ENCODE peak calls at places on chromosomes 12 and 14, in four cellular contexts. H is tibial artery, Z is left ventricle myocardium inferior, S is A549. U is an unnamed sample.

GRCh38 chr12:68844788-68845695 is 37.1 kb downstream of the MDM2 start:
- DNase-seq in Z (no peak), H (no peak), S (no peak), U (no peak)

GRCh38 chr14:94689985-94690400 is 77.8 kb downstream of the SERPINA3 start:
- DNase-seq in S (no peak), Z (no peak), H (no peak), U (no peak)

GRCh38 chr12:32983968-32984367 is 87.4 kb upstream of the PKP2 start:
- DNase-seq in S (no peak), Z (no peak), H (no peak), U (no peak)

GRCh38 chr12:12294215-12295005 is 27.6 kb upstream of the LRP6 start:
- DNase-seq in S (no peak), H (no peak), Z (no peak), U (no peak)

GRCh38 chr14:104202259-104203070 is 64.1 kb downstream of the KIF26A start:
- DNase-seq in S (no peak), Z (no peak), H (no peak), U (no peak)

GRCh38 chr12:68416826-68417225 is 84.7 kb upstream of the MDM1 start:
- DNase-seq in S (no peak), H (no peak), Z (no peak), U (no peak)

GRCh38 chr12:30989754-30990153 is 63.2 kb downstream of the TSPAN11 start:
- DNase-seq in S (peak; percentile 57), H (no peak), Z (peak; percentile 59), U (peak; percentile 44)

GRCh38 chr12:103333676-103334075 is 162.1 kb downstream of the C12orf42 start:
- DNase-seq in H (no peak), S (no peak), Z (no peak), U (no peak)

GRCh38 chr12:87270894-87271293 is 758.3 kb downstream of the C12orf50 start:
- DNase-seq in S (no peak), H (no peak), Z (no peak), U (no peak)

GRCh38 chr12:87266305-87266704 is 762.9 kb downstream of the C12orf50 start:
- DNase-seq in H (no peak), S (no peak), Z (no peak), U (no peak)
- TF ChIP-seq CTCF in H (no peak), S (peak; percentile 27), Z (no peak), U (peak; percentile 14)

GRCh38 chr14:92793709-92794546 is at the start of gene GOLGA5:
- DNase-seq in H (peak; percentile 99), Z (peak; percentile 98), S (peak; percentile 75), U (peak; percentile 99)
- TF ChIP-seq CTCF in H (no peak), Z (no peak), S (no peak), U (no peak)

GRCh38 chr14:24241829-24242443 is 487 bp downstream of the TINF2 start:
- DNase-seq in H (peak; percentile 73), Z (peak; percentile 91), S (peak; percentile 97), U (peak; percentile 92)
- TF ChIP-seq CTCF in H (peak; percentile 54), Z (peak; percentile 78), S (no peak), U (peak; percentile 63)

DNA sequence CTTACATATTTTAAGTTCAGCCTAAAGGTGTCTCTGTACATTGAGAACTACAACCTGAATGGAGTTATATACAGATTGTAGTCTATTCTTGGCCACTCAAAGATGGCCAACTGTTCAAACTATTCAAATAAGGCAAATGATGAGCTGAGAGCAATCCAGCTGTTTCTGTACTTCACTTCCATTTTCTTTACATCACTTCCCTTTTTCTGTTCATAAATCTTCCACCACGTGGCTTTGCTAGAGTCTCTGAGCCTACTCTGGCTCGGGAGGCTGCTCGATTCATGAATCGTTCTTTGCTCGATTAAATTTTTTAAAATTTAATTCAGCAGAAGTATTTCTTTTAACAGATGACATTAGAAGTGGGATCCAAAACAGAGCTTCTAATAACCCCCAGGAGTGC is 879.7 kb downstream of the GALC start:
- DNase-seq in S (no peak), Z (no peak), H (no peak), U (no peak)
- TF ChIP-seq CTCF in S (no peak), Z (no peak), H (no peak), U (peak; percentile 47)

GRCh38 chr12:3655331-3655900 is 97.5 kb downstream of the CRACR2A start:
- DNase-seq in Z (no peak), S (peak; percentile 23), H (no peak), U (peak; percentile 31)
- TF ChIP-seq CTCF in Z (peak; percentile 45), S (peak; percentile 22), H (no peak), U (no peak)

GRCh38 chr14:103057372-103058208 is at the start of gene CDC42BPB:
- DNase-seq in H (peak; percentile 94), Z (peak; percentile 89), S (peak; percentile 75), U (peak; percentile 92)

GRCh38 chr14:103058209-103059055 is 1.1 kb upstream of the CDC42BPB start:
- DNase-seq in Z (no peak), H (peak; percentile 69), S (no peak), U (no peak)

GRCh38 chr14:103061482-103061976 is 4.2 kb upstream of the CDC42BPB start:
- DNase-seq in Z (no peak), S (no peak), H (no peak), U (no peak)

GRCh38 chr14:103057028-103057371 is 349 bp downstream of the CDC42BPB start:
- DNase-seq in H (peak; percentile 69), S (no peak), Z (peak; percentile 40), U (no peak)

DNA sequence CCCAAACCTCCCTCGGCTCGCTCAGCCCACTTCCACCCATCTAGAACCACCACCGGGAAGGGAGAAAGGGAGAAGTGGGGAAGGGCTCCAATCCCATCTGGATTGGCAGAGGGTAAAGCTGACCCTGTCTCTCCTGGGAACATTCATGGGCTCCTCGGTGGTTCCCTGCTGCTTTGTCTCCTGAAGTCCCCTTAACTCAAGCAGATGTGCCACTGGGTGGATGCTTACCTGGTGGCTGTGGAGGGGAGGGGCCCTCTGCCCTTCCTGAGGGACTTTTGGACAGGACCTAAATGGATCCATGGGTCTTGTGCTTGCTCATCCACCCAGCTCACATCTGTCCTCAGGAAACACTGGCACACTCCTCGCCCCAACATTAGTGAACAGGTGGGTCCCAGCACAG is 2.2 kb upstream of the CDC42BPB start:
- DNase-seq in Z (no peak), H (no peak), S (no peak), U (no peak)
- TF ChIP-seq CTCF in Z (no peak), H (no peak), S (no peak), U (no peak)

GRCh38 chr14:59425322-59425945 is 39.7 kb downstream of the GPR135 start:
- DNase-seq in Z (peak; percentile 38), H (no peak), S (no peak), U (no peak)

GRCh38 chr14:59419383-59419782 is 45.8 kb downstream of the GPR135 start:
- DNase-seq in H (no peak), S (no peak), Z (no peak), U (no peak)

GRCh38 chr14:59417301-59417700 is 47.9 kb downstream of the GPR135 start:
- DNase-seq in H (no peak), Z (no peak), S (no peak), U (no peak)

GRCh38 chr14:59424707-59425106 is 40.5 kb downstream of the GPR135 start:
- DNase-seq in Z (peak; percentile 70), S (no peak), H (no peak), U (no peak)

DNA sequence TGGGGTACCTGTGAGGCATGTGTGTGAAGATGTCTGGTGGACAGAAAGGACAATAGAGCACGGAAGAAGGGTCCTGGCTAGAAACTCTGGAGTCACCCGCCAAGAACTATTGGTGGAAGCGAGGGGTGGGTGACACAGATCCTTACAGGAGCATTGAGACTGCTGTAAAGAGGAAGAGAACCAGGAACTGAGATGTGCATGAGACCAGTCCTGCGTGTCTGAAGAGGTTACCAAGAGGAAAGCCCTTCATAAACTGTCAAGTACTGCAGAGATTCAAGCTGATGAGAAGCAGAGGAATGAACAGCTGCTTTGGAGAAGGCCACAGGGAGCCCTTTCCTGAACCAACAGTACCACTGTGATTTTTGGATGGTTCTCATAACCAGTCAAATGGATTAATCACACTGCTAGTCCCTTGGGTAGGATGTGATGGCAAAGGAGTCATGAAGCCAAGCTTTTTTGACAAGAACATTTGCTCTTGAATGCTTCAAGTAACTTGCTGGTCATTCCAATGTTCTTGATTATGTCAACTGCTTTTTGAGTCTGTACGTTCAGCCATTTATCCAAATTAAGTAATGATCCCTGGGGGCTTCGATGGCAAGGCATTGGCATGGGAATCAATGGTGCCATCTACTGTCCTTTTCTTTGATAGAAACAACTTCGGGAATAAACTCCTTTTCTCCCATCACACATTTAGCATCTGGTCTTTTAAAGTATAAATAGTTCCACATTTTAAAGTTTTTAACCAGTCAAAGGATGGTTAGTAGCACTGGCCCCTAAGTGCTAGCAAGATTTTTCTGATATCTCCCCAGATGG is 42.9 kb downstream of the GPR135 start:
- DNase-seq in Z (no peak), S (no peak), H (no peak), U (no peak)
- TF ChIP-seq CTCF in Z (peak; percentile 41), S (peak; percentile 33), H (peak; percentile 30), U (no peak)

GRCh38 chr12:110185626-110186025 is 61.5 kb downstream of the IFT81 start:
- DNase-seq in S (no peak), Z (no peak), H (no peak), U (no peak)

GRCh38 chr12:110176745-110177144 is 52.6 kb downstream of the IFT81 start:
- DNase-seq in H (no peak), Z (no peak), S (no peak), U (no peak)

GRCh38 chr12:110179291-110179690 is 55.1 kb downstream of the IFT81 start:
- DNase-seq in H (no peak), Z (no peak), S (no peak), U (no peak)

GRCh38 chr12:110183386-110183785 is 59.2 kb downstream of the IFT81 start:
- DNase-seq in H (no peak), S (no peak), Z (no peak), U (no peak)

GRCh38 chr12:110180591-110181005 is 56.4 kb downstream of the IFT81 start:
- DNase-seq in H (no peak), S (no peak), Z (no peak), U (no peak)
- TF ChIP-seq CTCF in H (peak; percentile 10), S (no peak), Z (no peak), U (no peak)

GRCh38 chr14:67857778-67858350 is 38.3 kb downstream of the RAD51B start:
- DNase-seq in Z (no peak), S (no peak), H (no peak), U (no peak)
- TF ChIP-seq CTCF in Z (no peak), S (no peak), H (no peak), U (no peak)

DNA sequence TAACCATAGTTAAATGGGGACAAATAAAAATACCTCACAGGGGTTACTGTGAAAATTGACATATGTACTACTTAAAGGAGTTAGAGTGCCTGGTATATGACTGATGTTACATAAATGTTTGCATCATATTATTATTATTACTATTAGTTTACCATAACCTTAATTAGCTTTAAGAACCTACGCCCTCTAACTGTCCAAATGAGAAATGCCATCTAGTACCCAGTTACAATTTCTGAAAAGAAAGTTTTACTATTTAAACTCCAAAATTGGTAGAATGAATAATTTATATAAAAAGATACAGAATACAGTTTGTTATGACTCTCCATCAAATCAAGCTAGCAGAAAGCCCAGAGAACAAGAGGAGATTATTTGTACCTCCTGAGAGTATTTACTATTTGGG is 42.3 kb downstream of the EML5 start:
- DNase-seq in S (no peak), Z (no peak), H (no peak), U (no peak)
- TF ChIP-seq CTCF in S (no peak), Z (no peak), H (no peak), U (no peak)

U was measured in endothelial cell.